ENCODE peak calls at places on chromosome 12, in five cellular contexts. One of them, this sample, is unnamed.

GRCh38 chr12:9390761-9391160 is 182.6 kb upstream of the PZP start:
- DNase-seq in AG20443: no peak
- DNase-seq in RPMI8226: no peak
- DNase-seq in NCI-H748 treated with DMSO at 0.1 percent for 48 hours: no peak
- DNase-seq in amygdala: no peak
- DNase-seq in this sample: no peak

GRCh38 chr12:99736760-99737159 is 89.2 kb downstream of the GARIN6 start:
- DNase-seq in AG20443: no peak
- DNase-seq in RPMI8226: no peak
- DNase-seq in amygdala: no peak
- DNase-seq in NCI-H748 treated with DMSO at 0.1 percent for 48 hours: no peak
- DNase-seq in this sample: no peak

GRCh38 chr12:2578191-2578590 is 216.6 kb upstream of the FKBP4 start:
- DNase-seq in amygdala: no peak
- DNase-seq in RPMI8226: no peak
- DNase-seq in AG20443: no peak
- DNase-seq in NCI-H748 treated with DMSO at 0.1 percent for 48 hours: no peak
- DNase-seq in this sample: no peak

GRCh38 chr12:31589582-31589895 is 1.4 kb downstream of the DENND5B start:
- DNase-seq in AG20443: peak
- DNase-seq in amygdala: no peak
- DNase-seq in RPMI8226: no peak
- DNase-seq in NCI-H748 treated with DMSO at 0.1 percent for 48 hours: no peak
- DNase-seq in this sample: no peak

GRCh38 chr12:124656947-124657434 is 89.6 kb upstream of the NCOR2 start:
- DNase-seq in NCI-H748 treated with DMSO at 0.1 percent for 48 hours: no peak
- DNase-seq in amygdala: no peak
- DNase-seq in RPMI8226: no peak
- DNase-seq in AG20443: no peak
- DNase-seq in this sample: no peak

GRCh38 chr12:30599631-30600030 is 96.0 kb downstream of the IPO8 start:
- DNase-seq in RPMI8226: no peak
- DNase-seq in NCI-H748 treated with DMSO at 0.1 percent for 48 hours: peak
- DNase-seq in AG20443: no peak
- DNase-seq in amygdala: no peak
- DNase-seq in this sample: peak

GRCh38 chr12:44159870-44160269 is 324.0 kb downstream of the TMEM117 start:
- DNase-seq in amygdala: no peak
- DNase-seq in AG20443: no peak
- DNase-seq in NCI-H748 treated with DMSO at 0.1 percent for 48 hours: no peak
- DNase-seq in RPMI8226: no peak
- DNase-seq in this sample: no peak

GRCh38 chr12:132146772-132147422 is 2.6 kb downstream of the NOC4L start:
- DNase-seq in NCI-H748 treated with DMSO at 0.1 percent for 48 hours: no peak
- DNase-seq in AG20443: no peak
- DNase-seq in amygdala: no peak
- DNase-seq in RPMI8226: no peak
- DNase-seq in this sample: no peak

GRCh38 chr12:96441811-96442210 is 41.6 kb upstream of the CDK17 start:
- DNase-seq in RPMI8226: no peak
- DNase-seq in AG20443: no peak
- DNase-seq in amygdala: no peak
- DNase-seq in NCI-H748 treated with DMSO at 0.1 percent for 48 hours: no peak
- DNase-seq in this sample: no peak

This sample was measured in NCI-H510A treated with DMSO at 0.1 percent for 48 hours.